ENCODE peak calls at places on chromosome 19, in eight cellular contexts. Q is PC-9, S is transverse colon, O is tibial nerve, A is esophagus squamous epithelium, L is mesenchymal stem cell, F is thoracic aorta, I is tibial artery. R is an unnamed sample. For H3K4me1, the result is how much of the 10 kb centered on the place peaks cover.

GRCh38 chr19:20051841-20052768 is 12.8 kb upstream of the ZNF682 start:
- DNase-seq in I (peak), S (peak), F (peak), Q (peak), A (peak), O (peak), L (peak), R (peak)

GRCh38 chr19:4455742-4456565 is 1.6 kb downstream of the UBXN6 start:
- DNase-seq in O (peak), L (peak), Q (no peak), I (no peak), A (no peak), F (no peak), S (peak), R (no peak)

GRCh38 chr19:6402834-6403608 is 10.1 kb upstream of the GTF2F1 start:
- DNase-seq in F (no peak), S (peak), I (no peak), A (no peak), O (no peak), L (no peak), Q (no peak), R (no peak)

GRCh38 chr19:32876919-32877285 is 7.3 kb upstream of the SLC7A9 start:
- DNase-seq in Q (peak), A (no peak), I (no peak), S (peak), L (peak), F (no peak), O (no peak), R (no peak)

GRCh38 chr19:41876847-41877489 is at the start of gene CD79A:
- DNase-seq in F (no peak), O (no peak), L (no peak), Q (no peak), I (no peak), S (peak), A (no peak), R (no peak)

GRCh38 chr19:35223856-35224505 is 4.6 kb downstream of the FAM187B start:
- DNase-seq in I (no peak), A (no peak), S (no peak), L (no peak), O (no peak), Q (no peak), F (no peak), R (no peak)

GRCh38 chr19:3149526-3150505 is 14.0 kb downstream of the GNA15 start:
- DNase-seq in A (no peak), S (no peak), F (no peak), Q (no peak), O (no peak), I (no peak), L (no peak), R (no peak)

GRCh38 chr19:8004723-8005513 is 523 bp downstream of the ELAVL1 start:
- DNase-seq in F (no peak), S (no peak), L (peak), A (no peak), Q (no peak), I (no peak), O (no peak), R (no peak)

GRCh38 chr19:14943601-14944000 is 2.3 kb downstream of the OR7C2 start:
- DNase-seq in O (no peak), Q (peak), L (no peak), A (no peak), S (no peak), F (no peak), I (no peak), R (no peak)

GRCh38 chr19:50414850-50415660 is 3.7 kb upstream of the SPIB start:
- DNase-seq in A (no peak), F (no peak), L (peak), Q (no peak), I (peak), O (peak), S (peak), R (no peak)

GRCh38 chr19:56765107-56765506 is 75.4 kb downstream of the PEG3 start:
- DNase-seq in I (no peak), A (no peak), F (no peak), S (peak), O (no peak), Q (no peak), L (no peak), R (no peak)

GRCh38 chr19:33194884-33195710 is 967 bp downstream of the LRP3 start:
- DNase-seq in L (peak), Q (no peak), O (no peak), F (no peak), I (no peak), A (no peak), S (peak), R (peak)

GRCh38 chr19:35253316-35254286 is 4.8 kb downstream of the LSR start:
- DNase-seq in I (no peak), L (no peak), Q (no peak), F (no peak), O (no peak), S (no peak), A (no peak), R (no peak)

GRCh38 chr19:52584686-52585085 is 14.6 kb downstream of the ZNF701 start:
- DNase-seq in A (no peak), S (no peak), Q (no peak), F (no peak), I (no peak), O (no peak), L (no peak), R (no peak)

GRCh38 chr19:20124879-20125278 is 42.1 kb upstream of the ZNF486 start:
- DNase-seq in L (no peak), F (no peak), O (no peak), S (no peak), A (no peak), I (no peak), Q (no peak), R (no peak)

GRCh38 chr19:49224856-49225255 is 67.3 kb downstream of the TRPM4 start:
- DNase-seq in I (no peak), Q (peak), F (no peak), O (no peak), L (peak), S (peak), A (no peak), R (peak)

GRCh38 chr19:38697641-38698071 is 46.6 kb downstream of the CAPN12 start:
- DNase-seq in F (no peak), A (no peak), I (no peak), L (no peak), O (no peak), Q (no peak), S (no peak), R (no peak)
- H3K4me1 ChIP-seq in F (half or more), A (half or more), I (half or more), L (half or more), O (under half), Q (under half), S (under half), R (half or more)

GRCh38 chr19:47507924-47508553 is 6.8 kb downstream of the NAPA start:
- DNase-seq in Q (no peak), L (no peak), O (no peak), S (no peak), I (no peak), A (no peak), F (no peak), R (no peak)
- H3K4me1 ChIP-seq in Q (under half), L (under half), O (under half), S (under half), I (half or more), A (half or more), F (half or more), R (under half)

GRCh38 chr19:29677001-29677781 is 11.9 kb downstream of the PLEKHF1 start:
- DNase-seq in F (no peak), A (no peak), I (no peak), L (no peak), S (no peak), O (no peak), Q (no peak), R (no peak)
- H3K4me1 ChIP-seq in F (half or more), A (half or more), I (half or more), L (under half), S (under half), O (under half), Q (under half), R (under half)

GRCh38 chr19:10871711-10872550 is 578 bp downstream of the CARM1 start:
- DNase-seq in Q (no peak), I (peak), A (no peak), L (peak), O (no peak), S (peak), F (no peak), R (no peak)
- H3K4me1 ChIP-seq in Q (under half), I (under half), A (under half), L (under half), O (under half), S (under half), F (under half), R (under half)

GRCh38 chr19:45414468-45414867 is 8.0 kb downstream of the POLR1G start:
- DNase-seq in S (no peak), O (no peak), I (no peak), Q (no peak), F (no peak), A (no peak), L (no peak), R (no peak)
- H3K4me1 ChIP-seq in S (under half), O (under half), I (under half), Q (under half), F (under half), A (under half), L (under half), R (under half)

GRCh38 chr19:13483215-13483614 is 23.1 kb downstream of the CACNA1A start:
- DNase-seq in S (no peak), I (no peak), F (no peak), A (no peak), Q (no peak), O (no peak), L (no peak), R (no peak)
- H3K4me1 ChIP-seq in S (under half), I (under half), F (under half), A (under half), Q (under half), O (under half), L (under half), R (under half)

DNA sequence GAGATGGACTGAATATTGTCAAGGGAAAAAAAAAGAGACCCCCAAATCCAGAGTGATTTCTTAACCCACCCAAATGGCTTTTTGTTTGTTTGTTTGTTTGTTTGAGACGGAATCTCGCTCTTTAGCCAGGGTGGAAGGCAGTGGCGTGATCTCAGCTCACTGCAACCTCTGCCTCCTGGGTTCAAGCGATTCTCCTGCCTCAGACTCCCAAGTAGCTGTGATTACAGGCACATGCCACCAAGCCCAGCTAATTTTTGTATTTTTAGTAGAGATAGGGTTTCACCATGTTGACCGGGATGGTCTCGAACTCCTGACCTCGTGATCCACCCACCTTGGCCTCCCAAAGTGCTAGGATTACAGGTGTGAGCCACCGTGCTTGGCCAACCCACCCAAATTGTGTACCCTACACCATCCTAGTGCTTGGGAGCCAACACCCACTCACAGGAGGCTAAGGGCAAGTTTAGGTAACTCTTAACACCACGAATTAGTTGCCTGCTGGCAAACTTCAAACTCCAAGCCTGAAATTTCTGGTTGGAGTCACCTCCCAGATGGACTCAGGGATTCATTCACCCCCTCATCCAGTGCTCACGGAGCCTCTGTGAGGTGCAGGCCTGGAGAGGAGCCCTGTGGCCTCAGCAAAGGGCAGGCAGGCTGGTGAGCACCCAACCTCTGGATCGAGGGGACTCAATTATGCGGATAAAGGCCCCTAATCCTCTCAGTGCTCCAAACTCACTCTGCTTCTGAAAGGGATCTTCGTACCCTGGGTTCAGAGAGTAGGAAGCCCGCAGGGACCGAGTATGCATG is 37.6 kb downstream of the ACTN4 start:
- DNase-seq in O (no peak), S (no peak), A (no peak), Q (no peak), L (no peak), F (no peak), I (no peak), R (no peak)
- H3K4me1 ChIP-seq in O (under half), S (half or more), A (half or more), Q (half or more), L (under half), F (half or more), I (half or more), R (half or more)

GRCh38 chr19:16944626-16945363 is 56.0 kb downstream of the F2RL3 start:
- DNase-seq in I (no peak), L (no peak), O (no peak), F (no peak), S (no peak), Q (no peak), A (no peak), R (no peak)

GRCh38 chr19:16949496-16950023 is 60.8 kb downstream of the F2RL3 start:
- DNase-seq in L (no peak), A (no peak), S (no peak), I (no peak), O (no peak), Q (no peak), F (no peak), R (no peak)

GRCh38 chr19:16945364-16945714 is 56.5 kb downstream of the F2RL3 start:
- DNase-seq in I (no peak), Q (no peak), A (no peak), O (no peak), S (no peak), F (no peak), L (no peak), R (no peak)

GRCh38 chr19:16945762-16946465 is 57.1 kb downstream of the F2RL3 start:
- DNase-seq in S (no peak), Q (no peak), A (no peak), L (no peak), F (no peak), O (no peak), I (no peak), R (no peak)

GRCh38 chr19:16946951-16947940 is 58.4 kb downstream of the F2RL3 start:
- DNase-seq in F (no peak), L (no peak), A (no peak), I (no peak), S (no peak), Q (no peak), O (no peak), R (no peak)
- H3K4me1 ChIP-seq in F (under half), L (under half), A (under half), I (under half), S (under half), Q (under half), O (under half), R (under half)

R was measured in RWPE2.